ENCODE peak calls at places on chromosome 14, in six cellular contexts. One of them, this sample, is unnamed.

GRCh38 chr14:73245401-73246325 is 8.4 kb downstream of the PAPLN start:
- DNase-seq in GM12891: peak; percentile 68
- DNase-seq in adrenal gland: no peak
- DNase-seq in HCT116: no peak
- DNase-seq in A549: no peak
- DNase-seq in testis: no peak
- DNase-seq in this sample: no peak

GRCh38 chr14:50335389-50335788 is 23.3 kb downstream of the DMAC2L start:
- DNase-seq in GM12891: no peak
- DNase-seq in adrenal gland: peak; percentile 84
- DNase-seq in HCT116: no peak
- DNase-seq in A549: peak; percentile 54
- DNase-seq in testis: peak; percentile 82
- DNase-seq in this sample: no peak

GRCh38 chr14:102487204-102487577 is 22.4 kb downstream of the ANKRD9 start:
- DNase-seq in GM12891: no peak
- DNase-seq in adrenal gland: no peak
- DNase-seq in HCT116: no peak
- DNase-seq in A549: no peak
- DNase-seq in testis: no peak
- DNase-seq in this sample: no peak

GRCh38 chr14:44966601-44967336 is 4.8 kb downstream of the TOGARAM1 start:
- DNase-seq in GM12891: no peak
- DNase-seq in adrenal gland: no peak
- DNase-seq in HCT116: no peak
- DNase-seq in A549: no peak
- DNase-seq in testis: no peak
- DNase-seq in this sample: no peak

GRCh38 chr14:92647499-92648279 is 100.7 kb downstream of the LGMN start:
- DNase-seq in GM12891: no peak
- DNase-seq in adrenal gland: no peak
- DNase-seq in HCT116: no peak
- DNase-seq in A549: no peak
- DNase-seq in testis: no peak
- DNase-seq in this sample: peak; percentile 41

GRCh38 chr14:72608391-72609204 is 285.3 kb downstream of the DPF3 start:
- DNase-seq in GM12891: no peak
- DNase-seq in adrenal gland: peak; percentile 29
- DNase-seq in HCT116: peak; percentile 33
- DNase-seq in A549: peak; percentile 66
- DNase-seq in testis: no peak
- DNase-seq in this sample: peak; percentile 97

GRCh38 chr14:95611293-95611880 is 74.8 kb upstream of the TCL1B start:
- DNase-seq in GM12891: no peak
- DNase-seq in adrenal gland: no peak
- DNase-seq in HCT116: no peak
- DNase-seq in A549: no peak
- DNase-seq in testis: no peak
- DNase-seq in this sample: no peak

GRCh38 chr14:92456215-92457017 is 57.2 kb upstream of the RIN3 start:
- DNase-seq in GM12891: peak; percentile 41
- DNase-seq in adrenal gland: peak; percentile 78
- DNase-seq in HCT116: peak; percentile 50
- DNase-seq in A549: peak; percentile 79
- DNase-seq in testis: peak; percentile 66
- DNase-seq in this sample: peak; percentile 71

GRCh38 chr14:32763673-32764072 is 175.0 kb upstream of the NPAS3 start:
- DNase-seq in GM12891: no peak
- DNase-seq in adrenal gland: no peak
- DNase-seq in HCT116: no peak
- DNase-seq in A549: no peak
- DNase-seq in testis: no peak
- DNase-seq in this sample: no peak

GRCh38 chr14:100540141-100540925 is 46.9 kb downstream of the BEGAIN start:
- DNase-seq in GM12891: no peak
- DNase-seq in adrenal gland: no peak
- DNase-seq in HCT116: no peak
- DNase-seq in A549: peak; percentile 59
- DNase-seq in testis: peak; percentile 70
- DNase-seq in this sample: peak; percentile 65

GRCh38 chr14:103516426-103517171 is 6.0 kb downstream of the CKB start:
- DNase-seq in GM12891: no peak
- DNase-seq in adrenal gland: no peak
- DNase-seq in HCT116: no peak
- DNase-seq in A549: no peak
- DNase-seq in testis: no peak
- DNase-seq in this sample: no peak

GRCh38 chr14:104515059-104515810 is 64.3 kb upstream of the C14orf180 start:
- DNase-seq in GM12891: no peak
- DNase-seq in adrenal gland: peak; percentile 6
- DNase-seq in HCT116: no peak
- DNase-seq in A549: no peak
- DNase-seq in testis: peak; percentile 3
- DNase-seq in this sample: no peak

GRCh38 chr14:72479471-72479931 is 414.4 kb downstream of the DPF3 start:
- DNase-seq in GM12891: no peak
- DNase-seq in adrenal gland: no peak
- DNase-seq in HCT116: no peak
- DNase-seq in A549: no peak
- DNase-seq in testis: no peak
- DNase-seq in this sample: no peak

GRCh38 chr14:92495041-92495440 is 18.5 kb upstream of the RIN3 start:
- DNase-seq in GM12891: no peak
- DNase-seq in adrenal gland: no peak
- DNase-seq in HCT116: no peak
- DNase-seq in A549: peak; percentile 35
- DNase-seq in testis: peak; percentile 33
- DNase-seq in this sample: no peak

GRCh38 chr14:87131879-87132278 is 861.1 kb downstream of the GALC start:
- DNase-seq in GM12891: no peak
- DNase-seq in adrenal gland: no peak
- DNase-seq in HCT116: no peak
- DNase-seq in A549: no peak
- DNase-seq in testis: no peak
- DNase-seq in this sample: no peak

GRCh38 chr14:28756896-28757570 is 9.6 kb upstream of the FOXG1 start:
- DNase-seq in GM12891: no peak
- DNase-seq in adrenal gland: no peak
- DNase-seq in HCT116: no peak
- DNase-seq in A549: peak; percentile 48
- DNase-seq in testis: peak; percentile 54
- DNase-seq in this sample: no peak

GRCh38 chr14:91261986-91262549 is 17.6 kb upstream of the GPR68 start:
- DNase-seq in GM12891: no peak
- DNase-seq in adrenal gland: no peak
- DNase-seq in HCT116: no peak
- DNase-seq in A549: no peak
- DNase-seq in testis: no peak
- DNase-seq in this sample: no peak

GRCh38 chr14:92439551-92440344 is 73.8 kb upstream of the RIN3 start:
- DNase-seq in GM12891: no peak
- DNase-seq in adrenal gland: no peak
- DNase-seq in HCT116: no peak
- DNase-seq in A549: no peak
- DNase-seq in testis: no peak
- DNase-seq in this sample: no peak

GRCh38 chr14:23566112-23566781 is 1.3 kb downstream of the AP1G2 start:
- DNase-seq in GM12891: no peak
- DNase-seq in adrenal gland: no peak
- DNase-seq in HCT116: no peak
- DNase-seq in A549: no peak
- DNase-seq in testis: no peak
- DNase-seq in this sample: no peak

GRCh38 chr14:23566782-23567185 is 807 bp downstream of the AP1G2 start:
- DNase-seq in GM12891: no peak
- DNase-seq in adrenal gland: no peak
- DNase-seq in HCT116: no peak
- DNase-seq in A549: peak; percentile 30
- DNase-seq in testis: no peak
- DNase-seq in this sample: no peak

GRCh38 chr14:23568021-23568599 is 519 bp upstream of the AP1G2 start:
- DNase-seq in GM12891: no peak
- DNase-seq in adrenal gland: no peak
- DNase-seq in HCT116: no peak
- DNase-seq in A549: no peak
- DNase-seq in testis: no peak
- DNase-seq in this sample: no peak

GRCh38 chr14:23568600-23569310 is 1.2 kb upstream of the AP1G2 start:
- DNase-seq in GM12891: no peak
- DNase-seq in adrenal gland: no peak
- DNase-seq in HCT116: no peak
- DNase-seq in A549: peak; percentile 42
- DNase-seq in testis: no peak
- DNase-seq in this sample: no peak

DNA sequence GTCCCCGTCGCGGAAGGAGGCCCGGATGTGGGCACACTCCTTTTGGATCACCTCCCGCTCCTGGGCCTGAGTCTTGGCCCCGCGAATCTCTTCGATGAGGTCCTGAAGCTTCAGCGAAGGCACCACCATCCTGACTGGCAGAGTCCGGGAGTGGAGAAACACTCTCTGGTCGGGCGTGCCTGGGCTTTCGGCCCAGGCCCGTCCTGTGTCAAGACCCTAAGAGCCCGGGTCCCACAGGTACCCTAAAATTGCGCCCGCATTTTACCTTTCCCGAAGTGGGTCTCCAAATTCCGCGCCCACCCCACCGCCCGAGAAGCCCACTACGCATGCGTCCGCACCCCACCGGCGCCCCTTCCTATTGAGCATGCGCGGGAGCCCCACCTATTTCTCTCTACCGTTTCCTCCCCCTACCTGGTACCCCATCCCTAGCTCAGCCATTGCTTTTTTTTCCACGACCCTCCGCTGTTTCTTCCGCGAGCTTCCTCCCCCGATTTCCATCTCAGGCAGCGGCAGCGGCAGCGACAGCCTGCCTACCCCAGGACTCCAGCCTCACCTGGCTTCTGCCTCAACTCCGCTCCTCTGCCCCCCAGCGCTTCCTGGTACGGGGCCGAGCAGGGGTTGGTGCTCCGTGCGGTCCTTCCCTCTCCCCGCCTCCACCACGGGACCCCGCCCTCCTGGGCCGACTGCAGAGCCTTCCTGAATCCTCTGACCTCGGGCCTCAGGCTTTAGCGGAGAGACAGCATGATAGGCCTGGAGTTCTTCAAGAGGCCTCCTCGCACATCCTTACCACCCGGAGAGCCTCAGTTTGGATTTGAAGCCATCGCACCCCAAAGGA is at the start of gene AP1G2:
- DNase-seq in GM12891: peak; percentile 85
- DNase-seq in adrenal gland: peak; percentile 93
- DNase-seq in HCT116: peak; percentile 73
- DNase-seq in A549: peak; percentile 91
- DNase-seq in testis: peak; percentile 90
- DNase-seq in this sample: no peak
- TF ChIP-seq POLR2A in GM12891: peak; percentile 62
- TF ChIP-seq POLR2A in adrenal gland: no peak
- TF ChIP-seq POLR2A in HCT116: peak; percentile 84
- TF ChIP-seq POLR2A in A549: peak; percentile 92
- TF ChIP-seq POLR2A in testis: no peak
- TF ChIP-seq POLR2A in this sample: no peak

DNA sequence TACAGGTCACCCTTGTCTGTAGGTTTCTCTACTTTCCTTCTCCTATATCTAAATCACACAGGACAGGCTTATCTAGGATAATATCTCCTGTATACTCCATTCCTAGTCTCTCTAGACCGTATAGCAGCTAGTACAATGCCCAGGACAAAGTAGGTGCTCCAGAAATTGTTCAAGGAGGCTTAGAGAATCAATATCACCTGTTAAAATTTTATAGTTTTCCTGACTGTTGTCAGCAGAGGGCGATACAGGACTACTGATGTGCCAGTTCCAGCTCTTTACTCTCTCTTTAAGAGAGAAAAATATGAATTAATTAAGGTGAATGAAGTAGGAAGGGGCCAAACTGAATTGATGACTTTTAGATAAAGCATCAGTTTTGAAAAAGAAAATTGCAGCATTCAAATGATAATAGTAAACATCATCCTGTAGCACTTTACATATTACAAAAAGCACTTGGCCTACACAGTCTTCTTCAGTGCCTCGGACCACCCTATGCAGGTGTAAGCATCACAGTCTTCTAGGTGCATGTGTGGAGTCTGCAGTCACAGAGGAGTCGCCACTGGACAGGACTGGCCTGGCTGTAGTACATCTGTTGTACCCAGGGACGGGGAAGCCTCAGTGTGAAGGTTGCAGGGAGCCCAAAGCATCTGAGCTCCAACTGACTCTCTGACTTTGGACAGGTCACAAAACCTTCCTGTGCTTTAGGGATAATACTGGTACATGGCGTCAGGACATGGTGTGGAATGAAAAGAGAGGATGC is 61.9 kb upstream of the MAX start:
- DNase-seq in GM12891: no peak
- DNase-seq in adrenal gland: no peak
- DNase-seq in HCT116: peak; percentile 51
- DNase-seq in A549: peak; percentile 56
- DNase-seq in testis: no peak
- DNase-seq in this sample: peak; percentile 34
- TF ChIP-seq POLR2A in GM12891: no peak
- TF ChIP-seq POLR2A in adrenal gland: no peak
- TF ChIP-seq POLR2A in HCT116: no peak
- TF ChIP-seq POLR2A in A549: no peak
- TF ChIP-seq POLR2A in testis: no peak
- TF ChIP-seq POLR2A in this sample: no peak

GRCh38 chr14:76307786-76308780 is 67.9 kb upstream of the ESRRB start:
- DNase-seq in GM12891: no peak
- DNase-seq in adrenal gland: no peak
- DNase-seq in HCT116: no peak
- DNase-seq in A549: no peak
- DNase-seq in testis: no peak
- DNase-seq in this sample: no peak

GRCh38 chr14:76305474-76305826 is 70.5 kb upstream of the ESRRB start:
- DNase-seq in GM12891: no peak
- DNase-seq in adrenal gland: no peak
- DNase-seq in HCT116: no peak
- DNase-seq in A549: no peak
- DNase-seq in testis: no peak
- DNase-seq in this sample: no peak

GRCh38 chr14:76309572-76310551 is 66.1 kb upstream of the ESRRB start:
- DNase-seq in GM12891: no peak
- DNase-seq in adrenal gland: no peak
- DNase-seq in HCT116: no peak
- DNase-seq in A549: no peak
- DNase-seq in testis: no peak
- DNase-seq in this sample: no peak

GRCh38 chr14:76304536-76305473 is 71.1 kb upstream of the ESRRB start:
- DNase-seq in GM12891: no peak
- DNase-seq in adrenal gland: no peak
- DNase-seq in HCT116: no peak
- DNase-seq in A549: no peak
- DNase-seq in testis: no peak
- DNase-seq in this sample: no peak

GRCh38 chr14:76306131-76306530 is 69.8 kb upstream of the ESRRB start:
- DNase-seq in GM12891: no peak
- DNase-seq in adrenal gland: no peak
- DNase-seq in HCT116: no peak
- DNase-seq in A549: no peak
- DNase-seq in testis: no peak
- DNase-seq in this sample: no peak
- TF ChIP-seq POLR2A in GM12891: no peak
- TF ChIP-seq POLR2A in adrenal gland: no peak
- TF ChIP-seq POLR2A in HCT116: no peak
- TF ChIP-seq POLR2A in A549: no peak
- TF ChIP-seq POLR2A in testis: no peak
- TF ChIP-seq POLR2A in this sample: no peak

GRCh38 chr14:55271572-55272414 is 572 bp downstream of the FBXO34 start:
- DNase-seq in GM12891: peak; percentile 60
- DNase-seq in adrenal gland: peak; percentile 87
- DNase-seq in HCT116: peak; percentile 67
- DNase-seq in A549: peak; percentile 90
- DNase-seq in testis: peak; percentile 89
- DNase-seq in this sample: peak; percentile 71
- TF ChIP-seq POLR2A in GM12891: peak; percentile 50
- TF ChIP-seq POLR2A in adrenal gland: peak; percentile 75
- TF ChIP-seq POLR2A in HCT116: no peak
- TF ChIP-seq POLR2A in A549: peak; percentile 42
- TF ChIP-seq POLR2A in testis: no peak
- TF ChIP-seq POLR2A in this sample: peak; percentile 56

This sample was measured in H54.